ENCODE peak calls at places on chromosomes 4 and X, in eight cellular contexts. F is neural progenitor cell, G is OCI-LY7, H is PC-3, R is GM23338, C is SK-N-SH, V is GM23248, O is HCT116. Q is an unnamed sample.

GRCh38 chrX:118519411-118520205 is 24.0 kb downstream of the DOCK11 start:
- DNase-seq in H (peak), R (no peak), G (no peak), C (no peak), V (peak), O (no peak), F (no peak), Q (no peak)

GRCh38 chr4:182432819-182433218 is 189.6 kb downstream of the TENM3 start:
- DNase-seq in C (no peak), O (no peak), G (no peak), H (no peak), V (no peak), R (no peak), F (no peak), Q (no peak)

GRCh38 chrX:122094611-122095010 is 1047.2 kb downstream of the GLUD2 start:
- DNase-seq in V (peak), O (no peak), R (no peak), F (no peak), G (no peak), C (no peak), H (peak), Q (no peak)

GRCh38 chrX:63754141-63754859 is 30.7 kb downstream of the ARHGEF9 start:
- DNase-seq in C (no peak), V (peak), G (peak), H (no peak), F (no peak), O (no peak), R (no peak), Q (no peak)

GRCh38 chrX:134654398-134655012 is 3.8 kb downstream of the PLAC1 start:
- DNase-seq in H (no peak), G (no peak), C (no peak), R (no peak), V (no peak), F (no peak), O (no peak), Q (no peak)

GRCh38 chr4:161583549-161583948 is 580.3 kb downstream of the FSTL5 start:
- DNase-seq in C (no peak), O (no peak), G (no peak), H (no peak), F (no peak), V (no peak), R (no peak), Q (peak)

GRCh38 chrX:123976671-123977316 is 15.3 kb downstream of the STAG2 start:
- DNase-seq in F (no peak), O (no peak), C (peak), V (peak), R (peak), H (peak), G (peak), Q (no peak)

GRCh38 chr4:75702919-75703411 is 21.4 kb upstream of the USO1 start:
- DNase-seq in C (peak), V (no peak), H (no peak), R (peak), G (no peak), O (no peak), F (no peak), Q (no peak)

GRCh38 chr4:25223770-25224375 is 10.0 kb upstream of the PI4K2B start:
- DNase-seq in F (peak), V (peak), R (peak), C (no peak), H (peak), G (peak), O (peak), Q (no peak)

GRCh38 chrX:70755850-70756249 is 152.7 kb downstream of the TEX11 start:
- DNase-seq in F (peak), G (no peak), H (no peak), O (no peak), R (peak), V (no peak), C (no peak), Q (peak)

DNA sequence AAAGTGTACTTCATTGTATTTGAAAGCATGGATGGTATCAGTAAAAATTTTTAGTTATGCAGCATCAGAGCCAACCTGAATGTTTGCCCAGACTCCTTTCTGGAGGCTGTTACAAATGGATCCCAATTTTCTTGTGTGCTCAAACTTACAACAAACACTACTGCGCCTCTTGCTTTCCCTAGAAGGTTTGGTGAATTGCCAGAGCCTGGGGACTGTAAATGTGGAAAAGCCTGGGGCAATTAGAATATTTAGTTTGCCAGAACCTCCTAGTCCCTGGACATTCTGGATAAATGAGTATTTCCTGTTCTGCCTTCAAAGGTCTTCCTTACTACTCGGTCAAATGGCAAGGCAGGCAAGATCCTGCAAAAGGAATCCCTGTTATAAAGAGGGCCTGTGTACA is 4.8 kb downstream of the CAPN6 start:
- DNase-seq in R (no peak), V (no peak), H (no peak), G (no peak), C (no peak), F (no peak), O (no peak), Q (no peak)
- TF ChIP-seq EZH2phosphoT487 in R (no peak), V (no peak), H (no peak), G (no peak), C (no peak), F (no peak), O (no peak), Q (no peak)

GRCh38 chrX:110944323-110944761 is 148.7 kb upstream of the CHRDL1 start:
- DNase-seq in H (no peak), O (no peak), G (no peak), V (no peak), F (peak), R (peak), C (peak), Q (no peak)

GRCh38 chrX:110941906-110942305 is 146.3 kb upstream of the CHRDL1 start:
- DNase-seq in V (no peak), O (no peak), R (no peak), G (no peak), F (no peak), C (no peak), H (no peak), Q (no peak)

GRCh38 chrX:110938977-110939732 is 143.5 kb upstream of the CHRDL1 start:
- DNase-seq in F (no peak), C (no peak), G (no peak), O (no peak), R (no peak), H (no peak), V (no peak), Q (no peak)

DNA sequence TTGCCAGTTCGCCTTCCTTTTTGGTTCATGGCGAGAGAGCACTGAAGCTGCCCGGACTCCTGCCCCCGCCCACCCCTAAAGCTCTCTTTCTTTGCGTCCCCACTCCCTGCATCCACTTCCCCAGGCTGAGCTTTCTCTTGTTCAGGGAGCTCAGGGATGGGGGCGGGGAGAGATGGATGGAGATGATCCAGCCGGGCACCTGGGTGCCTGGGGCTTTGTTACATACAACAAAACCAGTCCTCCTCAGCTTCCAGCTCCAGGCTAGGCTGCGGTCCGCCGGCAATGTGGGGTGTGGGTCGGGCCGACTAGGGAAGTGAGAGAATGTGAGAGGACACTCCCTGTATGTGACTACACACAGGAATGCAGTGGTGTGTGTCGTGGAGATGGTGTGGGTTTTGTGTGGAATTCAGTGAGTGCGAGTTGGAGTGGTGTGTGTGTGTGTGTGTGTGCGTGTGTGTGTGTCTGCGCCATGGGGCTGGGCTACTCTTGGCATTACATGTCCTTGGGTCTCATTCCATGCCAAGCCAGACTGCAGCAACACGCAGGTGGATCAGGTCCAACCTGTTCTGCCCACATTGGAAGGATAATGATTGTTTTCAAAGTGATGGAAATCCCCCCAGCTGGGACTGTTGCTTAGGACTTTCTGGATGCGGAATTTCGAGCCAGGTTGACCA is 149.3 kb upstream of the CHRDL1 start:
- DNase-seq in R (peak), H (no peak), C (peak), O (no peak), F (peak), V (no peak), G (no peak), Q (no peak)
- TF ChIP-seq EZH2phosphoT487 in R (no peak), H (no peak), C (no peak), O (no peak), F (no peak), V (no peak), G (no peak), Q (no peak)

DNA sequence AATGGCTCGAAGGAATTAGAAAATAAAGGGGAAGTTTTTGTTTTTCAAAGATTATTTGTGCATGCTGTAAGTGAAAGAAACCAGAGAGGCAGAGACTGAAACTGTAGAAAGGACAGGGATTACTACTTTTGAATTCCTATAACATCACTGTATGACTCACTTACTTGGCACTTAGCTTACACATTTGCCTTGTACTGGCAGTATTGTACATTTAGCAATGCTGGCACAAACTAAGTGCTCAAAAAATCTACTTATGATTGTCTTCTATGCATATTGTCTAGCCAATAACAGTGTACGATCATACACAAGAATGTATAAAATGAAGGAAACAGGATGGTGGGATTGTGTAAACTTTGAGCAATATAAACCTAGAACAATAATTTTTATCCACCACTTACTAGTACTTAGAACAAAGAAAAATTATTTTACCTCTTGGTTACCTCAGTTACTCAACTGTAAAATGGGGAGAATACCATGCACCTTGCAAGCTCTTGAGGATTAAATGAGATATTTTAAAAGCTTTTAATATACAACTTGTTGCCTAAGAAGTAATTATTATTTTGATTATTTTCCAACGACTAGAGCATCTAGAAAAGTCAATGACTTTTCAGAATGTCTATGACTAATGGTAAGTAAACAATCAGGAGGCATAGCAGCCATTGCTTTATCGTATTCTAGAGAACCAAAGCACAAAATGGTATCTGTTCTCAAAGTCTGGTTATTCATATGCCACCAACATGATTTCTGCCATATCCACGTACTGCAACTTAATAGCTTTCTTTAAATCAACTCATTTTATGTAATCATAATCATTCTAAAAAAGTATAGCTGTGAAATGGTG is 4.7 kb downstream of the FAM120C start:
- DNase-seq in G (no peak), V (peak), O (no peak), R (no peak), H (peak), F (no peak), C (no peak), Q (no peak)
- TF ChIP-seq EZH2phosphoT487 in G (no peak), V (no peak), O (no peak), R (no peak), H (no peak), F (no peak), C (no peak), Q (no peak)

GRCh38 chrX:1274786-1275185 is 6.2 kb downstream of the CSF2RA start:
- DNase-seq in O (no peak), G (peak), H (no peak), C (no peak), V (no peak), R (no peak), F (no peak), Q (no peak)
- TF ChIP-seq EZH2phosphoT487 in O (no peak), G (no peak), H (no peak), C (no peak), V (no peak), R (no peak), F (no peak), Q (no peak)

DNA sequence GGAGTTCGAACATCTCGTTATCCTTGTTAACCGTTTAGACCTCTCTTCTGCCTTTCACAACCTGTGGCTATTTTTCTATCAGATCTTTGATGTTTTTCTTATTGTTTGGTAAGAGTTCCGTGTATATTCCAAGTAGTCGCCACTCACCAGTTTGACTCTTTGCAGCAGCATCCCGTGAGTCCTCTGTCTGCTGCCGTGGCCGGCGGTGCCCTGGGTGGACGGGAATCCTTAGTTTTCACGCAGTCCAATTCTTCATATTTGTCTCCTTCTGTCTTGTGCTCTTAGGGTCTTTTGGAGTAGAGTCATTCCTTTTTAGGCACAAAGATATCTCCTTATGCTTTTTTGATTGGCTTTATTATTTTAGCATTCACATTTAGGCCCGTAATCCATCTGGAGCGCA is 95.0 kb upstream of the MSX1 start:
- DNase-seq in H (no peak), F (no peak), C (no peak), V (no peak), R (no peak), G (no peak), O (no peak), Q (no peak)
- TF ChIP-seq EZH2phosphoT487 in H (no peak), F (no peak), C (no peak), V (no peak), R (no peak), G (no peak), O (no peak), Q (no peak)

GRCh38 chr4:74613266-74613665 is 168.3 kb downstream of the AREG start:
- DNase-seq in C (no peak), F (peak), R (no peak), O (no peak), V (no peak), H (no peak), G (no peak), Q (no peak)

GRCh38 chr4:74603186-74603585 is 158.2 kb downstream of the AREG start:
- DNase-seq in H (no peak), F (no peak), R (no peak), V (no peak), G (no peak), O (no peak), C (no peak), Q (no peak)

GRCh38 chr4:74612837-74613236 is 167.9 kb downstream of the AREG start:
- DNase-seq in V (no peak), F (no peak), H (no peak), G (no peak), O (no peak), R (no peak), C (no peak), Q (no peak)

GRCh38 chr4:74610491-74610890 is 165.6 kb downstream of the AREG start:
- DNase-seq in H (no peak), F (no peak), C (no peak), R (no peak), O (no peak), G (no peak), V (no peak), Q (no peak)

DNA sequence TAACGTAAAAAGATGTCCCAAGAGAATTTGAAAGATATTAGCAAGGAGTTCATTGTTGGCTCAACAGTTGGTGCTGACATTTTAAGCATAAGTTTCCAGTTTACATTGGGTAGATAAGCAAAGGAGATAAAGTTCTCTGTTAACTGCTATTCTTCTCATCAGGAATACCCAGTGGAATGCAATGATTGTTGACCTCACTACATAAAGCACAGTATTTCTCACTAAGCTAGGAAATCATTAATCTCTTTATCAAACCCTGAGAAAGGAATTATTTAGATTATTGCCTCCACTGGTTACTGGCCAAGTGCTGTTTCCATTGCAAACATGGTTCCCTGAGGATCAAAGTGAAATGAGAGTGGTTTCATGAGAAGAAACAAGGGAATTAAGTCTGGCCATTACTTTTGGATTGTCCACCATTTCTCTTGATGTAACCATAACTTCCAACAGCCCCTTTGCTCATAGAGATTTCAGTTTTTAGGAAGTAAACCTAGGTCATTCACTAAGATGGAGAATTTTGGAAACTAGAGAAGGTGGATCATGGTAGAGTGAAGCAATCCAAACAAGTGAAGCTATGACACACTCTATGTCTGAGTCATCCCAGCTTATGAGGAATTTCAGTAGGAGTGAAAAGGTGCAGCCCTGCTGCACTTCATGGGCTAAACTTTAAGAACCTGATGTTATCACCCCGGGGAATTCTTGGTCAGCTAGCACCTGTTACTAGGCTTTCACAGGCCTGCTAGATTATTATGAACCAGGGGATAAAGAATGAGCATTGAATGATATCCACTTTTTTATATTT is 163.4 kb downstream of the AREG start:
- DNase-seq in R (no peak), F (no peak), O (no peak), V (peak), C (no peak), G (no peak), H (peak), Q (no peak)
- TF ChIP-seq EZH2phosphoT487 in R (no peak), F (no peak), O (no peak), V (no peak), C (no peak), G (no peak), H (no peak), Q (no peak)

GRCh38 chrX:150731795-150732194 is 38.6 kb downstream of the MTMR1 start:
- DNase-seq in V (peak), F (no peak), O (no peak), H (peak), C (no peak), G (no peak), R (no peak), Q (no peak)
- TF ChIP-seq EZH2phosphoT487 in V (no peak), F (no peak), O (no peak), H (no peak), C (no peak), G (no peak), R (no peak), Q (no peak)